ENCODE peak calls at places on chromosomes 2 and 18, in eight cellular contexts. One of them, this sample, is unnamed.
A peak's percentile ranks its signal among the peaks of the same experiment; 100 is the strongest.

GRCh38 chr2:234355798-234356365 is 141.0 kb downstream of the ARL4C start:
- DNase-seq in upper lobe of right lung: no peak
- DNase-seq in stomach: no peak
- DNase-seq in stimulated activated CD4-positive, alpha-beta T cell treated with anti-CD3 and anti-CD28 coated beads, Interleukin-2, amount 100 ng/mL, for 48 hours: no peak
- DNase-seq in AG09309: no peak
- DNase-seq in HEK293T: no peak
- DNase-seq in GM06990: no peak
- DNase-seq in anterior cingulate cortex: no peak
- DNase-seq in this sample: no peak

GRCh38 chr2:72539145-72539552 is 286.7 kb downstream of the EXOC6B start:
- DNase-seq in upper lobe of right lung: no peak
- DNase-seq in stomach: no peak
- DNase-seq in stimulated activated CD4-positive, alpha-beta T cell treated with anti-CD3 and anti-CD28 coated beads, Interleukin-2, amount 100 ng/mL, for 48 hours: no peak
- DNase-seq in AG09309: peak; percentile 24
- DNase-seq in HEK293T: no peak
- DNase-seq in GM06990: no peak
- DNase-seq in anterior cingulate cortex: no peak
- DNase-seq in this sample: no peak

GRCh38 chr18:48942554-48943261 is 8.1 kb downstream of the SMAD7 start:
- DNase-seq in upper lobe of right lung: peak; percentile 66
- DNase-seq in stomach: peak; percentile 53
- DNase-seq in stimulated activated CD4-positive, alpha-beta T cell treated with anti-CD3 and anti-CD28 coated beads, Interleukin-2, amount 100 ng/mL, for 48 hours: no peak
- DNase-seq in AG09309: peak; percentile 95
- DNase-seq in HEK293T: no peak
- DNase-seq in GM06990: no peak
- DNase-seq in anterior cingulate cortex: no peak
- DNase-seq in this sample: peak; percentile 91

GRCh38 chr2:3319134-3319533 is 58.5 kb downstream of the EIPR1 start:
- DNase-seq in upper lobe of right lung: no peak
- DNase-seq in stomach: no peak
- DNase-seq in stimulated activated CD4-positive, alpha-beta T cell treated with anti-CD3 and anti-CD28 coated beads, Interleukin-2, amount 100 ng/mL, for 48 hours: no peak
- DNase-seq in AG09309: no peak
- DNase-seq in HEK293T: no peak
- DNase-seq in GM06990: no peak
- DNase-seq in anterior cingulate cortex: no peak
- DNase-seq in this sample: no peak

GRCh38 chr2:127048618-127048935 is 58.4 kb downstream of the BIN1 start:
- DNase-seq in upper lobe of right lung: peak; percentile 60
- DNase-seq in stomach: peak; percentile 10
- DNase-seq in stimulated activated CD4-positive, alpha-beta T cell treated with anti-CD3 and anti-CD28 coated beads, Interleukin-2, amount 100 ng/mL, for 48 hours: no peak
- DNase-seq in AG09309: no peak
- DNase-seq in HEK293T: no peak
- DNase-seq in GM06990: no peak
- DNase-seq in anterior cingulate cortex: no peak
- DNase-seq in this sample: no peak

GRCh38 chr2:170972508-170973224 is 43.6 kb downstream of the GORASP2 start:
- DNase-seq in upper lobe of right lung: no peak
- DNase-seq in stomach: no peak
- DNase-seq in stimulated activated CD4-positive, alpha-beta T cell treated with anti-CD3 and anti-CD28 coated beads, Interleukin-2, amount 100 ng/mL, for 48 hours: no peak
- DNase-seq in AG09309: no peak
- DNase-seq in HEK293T: no peak
- DNase-seq in GM06990: no peak
- DNase-seq in anterior cingulate cortex: no peak
- DNase-seq in this sample: no peak

GRCh38 chr2:41717883-41718282 is 329.9 kb upstream of the PKDCC start:
- DNase-seq in upper lobe of right lung: no peak
- DNase-seq in stomach: no peak
- DNase-seq in stimulated activated CD4-positive, alpha-beta T cell treated with anti-CD3 and anti-CD28 coated beads, Interleukin-2, amount 100 ng/mL, for 48 hours: no peak
- DNase-seq in AG09309: no peak
- DNase-seq in HEK293T: no peak
- DNase-seq in GM06990: no peak
- DNase-seq in anterior cingulate cortex: no peak
- DNase-seq in this sample: no peak

GRCh38 chr2:169012812-169013627 is 18.1 kb downstream of the ABCB11 start:
- DNase-seq in upper lobe of right lung: no peak
- DNase-seq in stomach: no peak
- DNase-seq in stimulated activated CD4-positive, alpha-beta T cell treated with anti-CD3 and anti-CD28 coated beads, Interleukin-2, amount 100 ng/mL, for 48 hours: no peak
- DNase-seq in AG09309: no peak
- DNase-seq in HEK293T: no peak
- DNase-seq in GM06990: no peak
- DNase-seq in anterior cingulate cortex: no peak
- DNase-seq in this sample: no peak

GRCh38 chr2:232343816-232344215 is 34.7 kb upstream of the ALPP start:
- DNase-seq in upper lobe of right lung: no peak
- DNase-seq in stomach: no peak
- DNase-seq in stimulated activated CD4-positive, alpha-beta T cell treated with anti-CD3 and anti-CD28 coated beads, Interleukin-2, amount 100 ng/mL, for 48 hours: no peak
- DNase-seq in AG09309: no peak
- DNase-seq in HEK293T: no peak
- DNase-seq in GM06990: no peak
- DNase-seq in anterior cingulate cortex: no peak
- DNase-seq in this sample: no peak

GRCh38 chr2:239475161-239476028 is 74.6 kb upstream of the HDAC4 start:
- DNase-seq in upper lobe of right lung: peak; percentile 41
- DNase-seq in stomach: no peak
- DNase-seq in stimulated activated CD4-positive, alpha-beta T cell treated with anti-CD3 and anti-CD28 coated beads, Interleukin-2, amount 100 ng/mL, for 48 hours: no peak
- DNase-seq in AG09309: no peak
- DNase-seq in HEK293T: no peak
- DNase-seq in GM06990: no peak
- DNase-seq in anterior cingulate cortex: no peak
- DNase-seq in this sample: no peak

GRCh38 chr2:47336259-47337238 is 66.4 kb upstream of the MSH2 start:
- DNase-seq in upper lobe of right lung: no peak
- DNase-seq in stomach: no peak
- DNase-seq in stimulated activated CD4-positive, alpha-beta T cell treated with anti-CD3 and anti-CD28 coated beads, Interleukin-2, amount 100 ng/mL, for 48 hours: no peak
- DNase-seq in AG09309: no peak
- DNase-seq in HEK293T: no peak
- DNase-seq in GM06990: peak; percentile 62
- DNase-seq in anterior cingulate cortex: no peak
- DNase-seq in this sample: no peak

GRCh38 chr2:232931636-232932035 is 61.6 kb downstream of the SNORC start:
- DNase-seq in upper lobe of right lung: no peak
- DNase-seq in stomach: no peak
- DNase-seq in stimulated activated CD4-positive, alpha-beta T cell treated with anti-CD3 and anti-CD28 coated beads, Interleukin-2, amount 100 ng/mL, for 48 hours: no peak
- DNase-seq in AG09309: no peak
- DNase-seq in HEK293T: no peak
- DNase-seq in GM06990: no peak
- DNase-seq in anterior cingulate cortex: no peak
- DNase-seq in this sample: no peak

GRCh38 chr2:160343404-160343803 is 143.3 kb upstream of the ITGB6 start:
- DNase-seq in upper lobe of right lung: no peak
- DNase-seq in stomach: no peak
- DNase-seq in stimulated activated CD4-positive, alpha-beta T cell treated with anti-CD3 and anti-CD28 coated beads, Interleukin-2, amount 100 ng/mL, for 48 hours: no peak
- DNase-seq in AG09309: no peak
- DNase-seq in HEK293T: no peak
- DNase-seq in GM06990: no peak
- DNase-seq in anterior cingulate cortex: no peak
- DNase-seq in this sample: no peak

GRCh38 chr2:73852020-73852419 is 23.3 kb downstream of the STAMBP start:
- DNase-seq in upper lobe of right lung: no peak
- DNase-seq in stomach: no peak
- DNase-seq in stimulated activated CD4-positive, alpha-beta T cell treated with anti-CD3 and anti-CD28 coated beads, Interleukin-2, amount 100 ng/mL, for 48 hours: no peak
- DNase-seq in AG09309: peak; percentile 40
- DNase-seq in HEK293T: no peak
- DNase-seq in GM06990: no peak
- DNase-seq in anterior cingulate cortex: no peak
- DNase-seq in this sample: peak; percentile 31

GRCh38 chr2:458431-458827 is 170.5 kb upstream of the ALKAL2 start:
- DNase-seq in upper lobe of right lung: no peak
- DNase-seq in stomach: no peak
- DNase-seq in stimulated activated CD4-positive, alpha-beta T cell treated with anti-CD3 and anti-CD28 coated beads, Interleukin-2, amount 100 ng/mL, for 48 hours: no peak
- DNase-seq in AG09309: no peak
- DNase-seq in HEK293T: no peak
- DNase-seq in GM06990: no peak
- DNase-seq in anterior cingulate cortex: no peak
- DNase-seq in this sample: no peak

GRCh38 chr18:69974365-69974764 is 26.7 kb upstream of the CD226 start:
- DNase-seq in upper lobe of right lung: no peak
- DNase-seq in stomach: no peak
- DNase-seq in stimulated activated CD4-positive, alpha-beta T cell treated with anti-CD3 and anti-CD28 coated beads, Interleukin-2, amount 100 ng/mL, for 48 hours: no peak
- DNase-seq in AG09309: no peak
- DNase-seq in HEK293T: no peak
- DNase-seq in GM06990: no peak
- DNase-seq in anterior cingulate cortex: no peak
- DNase-seq in this sample: no peak

GRCh38 chr2:10297950-10298349 is 4.8 kb upstream of the HPCAL1 start:
- DNase-seq in upper lobe of right lung: no peak
- DNase-seq in stomach: peak; percentile 47
- DNase-seq in stimulated activated CD4-positive, alpha-beta T cell treated with anti-CD3 and anti-CD28 coated beads, Interleukin-2, amount 100 ng/mL, for 48 hours: no peak
- DNase-seq in AG09309: peak; percentile 83
- DNase-seq in HEK293T: no peak
- DNase-seq in GM06990: no peak
- DNase-seq in anterior cingulate cortex: no peak
- DNase-seq in this sample: peak; percentile 34

GRCh38 chr2:225994748-225995405 is 595.4 kb downstream of the NYAP2 start:
- DNase-seq in upper lobe of right lung: no peak
- DNase-seq in stomach: no peak
- DNase-seq in stimulated activated CD4-positive, alpha-beta T cell treated with anti-CD3 and anti-CD28 coated beads, Interleukin-2, amount 100 ng/mL, for 48 hours: no peak
- DNase-seq in AG09309: no peak
- DNase-seq in HEK293T: no peak
- DNase-seq in GM06990: no peak
- DNase-seq in anterior cingulate cortex: no peak
- DNase-seq in this sample: no peak

GRCh38 chr2:81196383-81196851 is 891.9 kb upstream of the LRRTM1 start:
- DNase-seq in upper lobe of right lung: peak; percentile 52
- DNase-seq in stomach: no peak
- DNase-seq in stimulated activated CD4-positive, alpha-beta T cell treated with anti-CD3 and anti-CD28 coated beads, Interleukin-2, amount 100 ng/mL, for 48 hours: no peak
- DNase-seq in AG09309: no peak
- DNase-seq in HEK293T: no peak
- DNase-seq in GM06990: no peak
- DNase-seq in anterior cingulate cortex: no peak
- DNase-seq in this sample: no peak

GRCh38 chr2:241909769-241910168 is 40.2 kb downstream of the RTP5 start:
- DNase-seq in upper lobe of right lung: peak; percentile 38
- DNase-seq in stomach: peak; percentile 7
- DNase-seq in stimulated activated CD4-positive, alpha-beta T cell treated with anti-CD3 and anti-CD28 coated beads, Interleukin-2, amount 100 ng/mL, for 48 hours: no peak
- DNase-seq in AG09309: no peak
- DNase-seq in HEK293T: no peak
- DNase-seq in GM06990: no peak
- DNase-seq in anterior cingulate cortex: no peak
- DNase-seq in this sample: no peak

GRCh38 chr2:127932199-127932877 is 46.6 kb upstream of the AMMECR1L start:
- DNase-seq in upper lobe of right lung: no peak
- DNase-seq in stomach: no peak
- DNase-seq in stimulated activated CD4-positive, alpha-beta T cell treated with anti-CD3 and anti-CD28 coated beads, Interleukin-2, amount 100 ng/mL, for 48 hours: no peak
- DNase-seq in AG09309: peak; percentile 83
- DNase-seq in HEK293T: no peak
- DNase-seq in GM06990: no peak
- DNase-seq in anterior cingulate cortex: no peak
- DNase-seq in this sample: peak; percentile 64

GRCh38 chr2:96599941-96600340 is 38.2 kb downstream of the KANSL3 start:
- DNase-seq in upper lobe of right lung: no peak
- DNase-seq in stomach: no peak
- DNase-seq in stimulated activated CD4-positive, alpha-beta T cell treated with anti-CD3 and anti-CD28 coated beads, Interleukin-2, amount 100 ng/mL, for 48 hours: no peak
- DNase-seq in AG09309: no peak
- DNase-seq in HEK293T: no peak
- DNase-seq in GM06990: no peak
- DNase-seq in anterior cingulate cortex: no peak
- DNase-seq in this sample: no peak

GRCh38 chr2:38116762-38117161 is 40.8 kb upstream of the CYP1B1 start:
- DNase-seq in upper lobe of right lung: no peak
- DNase-seq in stomach: no peak
- DNase-seq in stimulated activated CD4-positive, alpha-beta T cell treated with anti-CD3 and anti-CD28 coated beads, Interleukin-2, amount 100 ng/mL, for 48 hours: no peak
- DNase-seq in AG09309: peak; percentile 64
- DNase-seq in HEK293T: no peak
- DNase-seq in GM06990: no peak
- DNase-seq in anterior cingulate cortex: no peak
- DNase-seq in this sample: no peak

This sample was measured in HCT116.